ENCODE peak calls at places on chromosomes 5 and 9, in five cellular contexts. U, Z, E, M and V are unnamed samples.

GRCh38 chr5:168752416-168753190 is 173.4 kb upstream of the PANK3 start:
- DNase-seq in Z (no peak), M (no peak), U (no peak), E (no peak), V (no peak)

GRCh38 chr5:180093651-180094382 is 22.3 kb upstream of the RNF130 start:
- DNase-seq in E (no peak), M (no peak), Z (no peak), U (no peak), V (peak)

GRCh38 chr5:163766936-163767670 is 261.7 kb downstream of the MAT2B start:
- DNase-seq in E (no peak), U (no peak), Z (no peak), M (no peak), V (no peak)

GRCh38 chr5:307794-308579 is 13.5 kb upstream of the AHRR start:
- DNase-seq in U (no peak), Z (no peak), M (no peak), E (no peak), V (no peak)

GRCh38 chr9:118882674-118883073 is 486.6 kb downstream of the BRINP1 start:
- DNase-seq in E (no peak), Z (no peak), U (no peak), M (no peak), V (no peak)

GRCh38 chr9:134291961-134292871 is 34.0 kb upstream of the RXRA start:
- DNase-seq in U (no peak), E (no peak), M (no peak), Z (no peak), V (no peak)

GRCh38 chr5:134175874-134176522 is 752 bp downstream of the SKP1 start:
- DNase-seq in U (no peak), Z (peak), M (no peak), E (no peak), V (peak)

GRCh38 chr5:125034331-125034730 is 287.9 kb upstream of the ZNF608 start:
- DNase-seq in E (no peak), M (no peak), U (no peak), Z (no peak), V (no peak)

GRCh38 chr9:136623849-136624183 is 38.9 kb upstream of the EGFL7 start:
- DNase-seq in M (no peak), Z (no peak), E (no peak), U (no peak), V (no peak)

GRCh38 chr5:135235551-135236100 is 163.4 kb downstream of the MACROH2A1 start:
- DNase-seq in Z (no peak), U (no peak), M (no peak), E (no peak), V (no peak)